ENCODE peak calls at places on chromosomes 4 and X, in seven cellular contexts. One of them, this sample, is unnamed.

GRCh38 chrX:153525451-153525850 is 8.0 kb downstream of the ATP2B3 start:
- DNase-seq in cardiac fibroblast: no peak
- DNase-seq in tibial artery: no peak
- DNase-seq in neural progenitor cell: no peak
- DNase-seq in ascending aorta: no peak
- DNase-seq in nephron progenitor cell: no peak
- DNase-seq in GM20000: no peak
- DNase-seq in this sample: no peak

GRCh38 chr4:149972407-149972806 is 105.8 kb upstream of the DCLK2 start:
- DNase-seq in cardiac fibroblast: no peak
- DNase-seq in tibial artery: no peak
- DNase-seq in neural progenitor cell: no peak
- DNase-seq in ascending aorta: no peak
- DNase-seq in nephron progenitor cell: no peak
- DNase-seq in GM20000: no peak
- DNase-seq in this sample: no peak

GRCh38 chr4:67451464-67451863 is 93.8 kb downstream of the CENPC start:
- DNase-seq in cardiac fibroblast: peak
- DNase-seq in tibial artery: no peak
- DNase-seq in neural progenitor cell: no peak
- DNase-seq in ascending aorta: no peak
- DNase-seq in nephron progenitor cell: no peak
- DNase-seq in GM20000: no peak
- DNase-seq in this sample: no peak

GRCh38 chrX:107562482-107562881 is 65.8 kb upstream of the PRPS1 start:
- DNase-seq in cardiac fibroblast: peak
- DNase-seq in tibial artery: no peak
- DNase-seq in neural progenitor cell: no peak
- DNase-seq in ascending aorta: no peak
- DNase-seq in nephron progenitor cell: no peak
- DNase-seq in GM20000: no peak
- DNase-seq in this sample: no peak

GRCh38 chr4:128658214-128658621 is 151.3 kb upstream of the JADE1 start:
- DNase-seq in cardiac fibroblast: peak
- DNase-seq in tibial artery: no peak
- DNase-seq in neural progenitor cell: no peak
- DNase-seq in ascending aorta: no peak
- DNase-seq in nephron progenitor cell: no peak
- DNase-seq in GM20000: no peak
- DNase-seq in this sample: no peak

GRCh38 chrX:138885886-138886285 is 174.4 kb upstream of the FGF13 start:
- DNase-seq in cardiac fibroblast: peak
- DNase-seq in tibial artery: no peak
- DNase-seq in neural progenitor cell: no peak
- DNase-seq in ascending aorta: no peak
- DNase-seq in nephron progenitor cell: no peak
- DNase-seq in GM20000: no peak
- DNase-seq in this sample: no peak

GRCh38 chr4:173747537-173748257 is 217.7 kb upstream of the HAND2 start:
- DNase-seq in cardiac fibroblast: no peak
- DNase-seq in tibial artery: no peak
- DNase-seq in neural progenitor cell: no peak
- DNase-seq in ascending aorta: no peak
- DNase-seq in nephron progenitor cell: no peak
- DNase-seq in GM20000: no peak
- DNase-seq in this sample: no peak

GRCh38 chr4:143625632-143626031 is 74.8 kb downstream of the FREM3 start:
- DNase-seq in cardiac fibroblast: no peak
- DNase-seq in tibial artery: no peak
- DNase-seq in neural progenitor cell: no peak
- DNase-seq in ascending aorta: no peak
- DNase-seq in nephron progenitor cell: no peak
- DNase-seq in GM20000: no peak
- DNase-seq in this sample: no peak

GRCh38 chrX:20711366-20711765 is 444.7 kb upstream of the RPS6KA3 start:
- DNase-seq in cardiac fibroblast: no peak
- DNase-seq in tibial artery: no peak
- DNase-seq in neural progenitor cell: no peak
- DNase-seq in ascending aorta: no peak
- DNase-seq in nephron progenitor cell: no peak
- DNase-seq in GM20000: no peak
- DNase-seq in this sample: no peak

GRCh38 chrX:131826572-131826971 is 196.5 kb upstream of the STK26 start:
- DNase-seq in cardiac fibroblast: no peak
- DNase-seq in tibial artery: no peak
- DNase-seq in neural progenitor cell: no peak
- DNase-seq in ascending aorta: no peak
- DNase-seq in nephron progenitor cell: no peak
- DNase-seq in GM20000: no peak
- DNase-seq in this sample: no peak

GRCh38 chr4:68963389-68963788 is 11.8 kb upstream of the UGT2A3 start:
- DNase-seq in cardiac fibroblast: no peak
- DNase-seq in tibial artery: no peak
- DNase-seq in neural progenitor cell: no peak
- DNase-seq in ascending aorta: no peak
- DNase-seq in nephron progenitor cell: no peak
- DNase-seq in GM20000: no peak
- DNase-seq in this sample: no peak

GRCh38 chr4:184415071-184415470 is 59.3 kb downstream of the IRF2 start:
- DNase-seq in cardiac fibroblast: no peak
- DNase-seq in tibial artery: no peak
- DNase-seq in neural progenitor cell: no peak
- DNase-seq in ascending aorta: no peak
- DNase-seq in nephron progenitor cell: no peak
- DNase-seq in GM20000: no peak
- DNase-seq in this sample: no peak

GRCh38 chr4:113146876-113147358 is 97.5 kb downstream of the ANK2 start:
- DNase-seq in cardiac fibroblast: peak
- DNase-seq in tibial artery: no peak
- DNase-seq in neural progenitor cell: no peak
- DNase-seq in ascending aorta: no peak
- DNase-seq in nephron progenitor cell: no peak
- DNase-seq in GM20000: peak
- DNase-seq in this sample: peak

GRCh38 chrX:154607370-154607769 is 11.7 kb downstream of the CTAG1B start:
- DNase-seq in cardiac fibroblast: no peak
- DNase-seq in tibial artery: no peak
- DNase-seq in neural progenitor cell: no peak
- DNase-seq in ascending aorta: no peak
- DNase-seq in nephron progenitor cell: no peak
- DNase-seq in GM20000: no peak
- DNase-seq in this sample: no peak

GRCh38 chrX:13449441-13449840 is 120.0 kb upstream of the EGFL6 start:
- DNase-seq in cardiac fibroblast: no peak
- DNase-seq in tibial artery: no peak
- DNase-seq in neural progenitor cell: no peak
- DNase-seq in ascending aorta: no peak
- DNase-seq in nephron progenitor cell: no peak
- DNase-seq in GM20000: no peak
- DNase-seq in this sample: no peak

GRCh38 chr4:29278580-29278979 is 1441.6 kb upstream of the PCDH7 start:
- DNase-seq in cardiac fibroblast: peak
- DNase-seq in tibial artery: no peak
- DNase-seq in neural progenitor cell: no peak
- DNase-seq in ascending aorta: no peak
- DNase-seq in nephron progenitor cell: no peak
- DNase-seq in GM20000: no peak
- DNase-seq in this sample: no peak

GRCh38 chrX:45505214-45505613 is 304.5 kb upstream of the DIPK2B start:
- DNase-seq in cardiac fibroblast: peak
- DNase-seq in tibial artery: no peak
- DNase-seq in neural progenitor cell: no peak
- DNase-seq in ascending aorta: no peak
- DNase-seq in nephron progenitor cell: no peak
- DNase-seq in GM20000: no peak
- DNase-seq in this sample: no peak

GRCh38 chr4:55125087-55125721 is at the start of gene KDR:
- DNase-seq in cardiac fibroblast: peak
- DNase-seq in tibial artery: peak
- DNase-seq in neural progenitor cell: peak
- DNase-seq in ascending aorta: no peak
- DNase-seq in nephron progenitor cell: peak
- DNase-seq in GM20000: no peak
- DNase-seq in this sample: no peak

GRCh38 chrX:140507982-140508305 is 3.1 kb upstream of the SOX3 start:
- DNase-seq in cardiac fibroblast: no peak
- DNase-seq in tibial artery: no peak
- DNase-seq in neural progenitor cell: peak
- DNase-seq in ascending aorta: no peak
- DNase-seq in nephron progenitor cell: peak
- DNase-seq in GM20000: no peak
- DNase-seq in this sample: no peak

GRCh38 chr4:48215977-48216376 is 53.7 kb downstream of the TEC start:
- DNase-seq in cardiac fibroblast: no peak
- DNase-seq in tibial artery: no peak
- DNase-seq in neural progenitor cell: no peak
- DNase-seq in ascending aorta: no peak
- DNase-seq in nephron progenitor cell: no peak
- DNase-seq in GM20000: no peak
- DNase-seq in this sample: no peak

GRCh38 chrX:150548684-150549083 is 19.7 kb upstream of the MTM1 start:
- DNase-seq in cardiac fibroblast: peak
- DNase-seq in tibial artery: no peak
- DNase-seq in neural progenitor cell: no peak
- DNase-seq in ascending aorta: no peak
- DNase-seq in nephron progenitor cell: no peak
- DNase-seq in GM20000: no peak
- DNase-seq in this sample: no peak

GRCh38 chrX:9724711-9725110 is 40.9 kb downstream of the GPR143 start:
- DNase-seq in cardiac fibroblast: peak
- DNase-seq in tibial artery: no peak
- DNase-seq in neural progenitor cell: no peak
- DNase-seq in ascending aorta: no peak
- DNase-seq in nephron progenitor cell: no peak
- DNase-seq in GM20000: no peak
- DNase-seq in this sample: no peak

GRCh38 chr4:47718691-47719090 is 119.2 kb downstream of the CORIN start:
- DNase-seq in cardiac fibroblast: peak
- DNase-seq in tibial artery: no peak
- DNase-seq in neural progenitor cell: no peak
- DNase-seq in ascending aorta: no peak
- DNase-seq in nephron progenitor cell: no peak
- DNase-seq in GM20000: no peak
- DNase-seq in this sample: no peak

GRCh38 chrX:1487401-1487800 is 34.7 kb upstream of the ASMTL start:
- DNase-seq in cardiac fibroblast: no peak
- DNase-seq in tibial artery: no peak
- DNase-seq in neural progenitor cell: no peak
- DNase-seq in ascending aorta: no peak
- DNase-seq in nephron progenitor cell: no peak
- DNase-seq in GM20000: no peak
- DNase-seq in this sample: no peak

GRCh38 chr4:32196950-32197688 is 1477.0 kb downstream of the PCDH7 start:
- DNase-seq in cardiac fibroblast: no peak
- DNase-seq in tibial artery: no peak
- DNase-seq in neural progenitor cell: no peak
- DNase-seq in ascending aorta: no peak
- DNase-seq in nephron progenitor cell: peak
- DNase-seq in GM20000: no peak
- DNase-seq in this sample: no peak

GRCh38 chr4:122798101-122798500 is 28.5 kb upstream of the FGF2 start:
- DNase-seq in cardiac fibroblast: peak
- DNase-seq in tibial artery: no peak
- DNase-seq in neural progenitor cell: peak
- DNase-seq in ascending aorta: no peak
- DNase-seq in nephron progenitor cell: no peak
- DNase-seq in GM20000: no peak
- DNase-seq in this sample: no peak

GRCh38 chr4:19693949-19694597 is 557.6 kb upstream of the SLIT2 start:
- DNase-seq in cardiac fibroblast: peak
- DNase-seq in tibial artery: no peak
- DNase-seq in neural progenitor cell: no peak
- DNase-seq in ascending aorta: no peak
- DNase-seq in nephron progenitor cell: peak
- DNase-seq in GM20000: no peak
- DNase-seq in this sample: no peak

GRCh38 chr4:7727727-7728126 is 211.9 kb downstream of the AFAP1 start:
- DNase-seq in cardiac fibroblast: peak
- DNase-seq in tibial artery: no peak
- DNase-seq in neural progenitor cell: no peak
- DNase-seq in ascending aorta: no peak
- DNase-seq in nephron progenitor cell: no peak
- DNase-seq in GM20000: no peak
- DNase-seq in this sample: no peak
- TF ChIP-seq CTCF in cardiac fibroblast: no peak
- TF ChIP-seq CTCF in tibial artery: no peak
- TF ChIP-seq CTCF in neural progenitor cell: no peak
- TF ChIP-seq CTCF in ascending aorta: no peak
- TF ChIP-seq CTCF in nephron progenitor cell: no peak
- TF ChIP-seq CTCF in GM20000: no peak
- TF ChIP-seq CTCF in this sample: no peak

GRCh38 chr4:154082760-154083530 is 294.1 kb upstream of the SFRP2 start:
- DNase-seq in cardiac fibroblast: peak
- DNase-seq in tibial artery: no peak
- DNase-seq in neural progenitor cell: peak
- DNase-seq in ascending aorta: no peak
- DNase-seq in nephron progenitor cell: no peak
- DNase-seq in GM20000: no peak
- DNase-seq in this sample: no peak
- TF ChIP-seq CTCF in cardiac fibroblast: peak
- TF ChIP-seq CTCF in tibial artery: no peak
- TF ChIP-seq CTCF in neural progenitor cell: peak
- TF ChIP-seq CTCF in ascending aorta: no peak
- TF ChIP-seq CTCF in nephron progenitor cell: peak
- TF ChIP-seq CTCF in GM20000: peak
- TF ChIP-seq CTCF in this sample: no peak

DNA sequence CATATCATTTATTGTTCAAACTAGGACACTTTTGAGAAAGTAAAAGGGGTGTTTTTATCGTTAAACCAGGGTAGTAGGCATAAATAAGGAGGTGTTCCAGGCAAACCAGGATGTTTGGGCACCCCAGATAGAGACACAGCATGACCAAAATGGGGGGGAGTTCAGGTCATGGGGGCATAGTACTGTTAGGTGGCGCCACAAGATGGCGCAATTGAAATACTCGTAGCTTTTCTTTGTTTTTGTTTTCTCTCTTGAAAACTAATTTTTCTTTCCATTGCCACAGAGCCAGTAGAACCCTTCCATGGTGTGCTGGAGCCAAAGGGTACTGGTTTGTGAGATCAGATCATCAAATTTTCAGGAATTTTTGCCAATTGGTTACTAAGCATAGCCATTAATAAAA is 283.4 kb downstream of the BCOR start:
- DNase-seq in cardiac fibroblast: peak
- DNase-seq in tibial artery: no peak
- DNase-seq in neural progenitor cell: no peak
- DNase-seq in ascending aorta: no peak
- DNase-seq in nephron progenitor cell: no peak
- DNase-seq in GM20000: peak
- DNase-seq in this sample: peak
- TF ChIP-seq CTCF in cardiac fibroblast: peak
- TF ChIP-seq CTCF in tibial artery: peak
- TF ChIP-seq CTCF in neural progenitor cell: peak
- TF ChIP-seq CTCF in ascending aorta: peak
- TF ChIP-seq CTCF in nephron progenitor cell: peak
- TF ChIP-seq CTCF in GM20000: peak
- TF ChIP-seq CTCF in this sample: peak

DNA sequence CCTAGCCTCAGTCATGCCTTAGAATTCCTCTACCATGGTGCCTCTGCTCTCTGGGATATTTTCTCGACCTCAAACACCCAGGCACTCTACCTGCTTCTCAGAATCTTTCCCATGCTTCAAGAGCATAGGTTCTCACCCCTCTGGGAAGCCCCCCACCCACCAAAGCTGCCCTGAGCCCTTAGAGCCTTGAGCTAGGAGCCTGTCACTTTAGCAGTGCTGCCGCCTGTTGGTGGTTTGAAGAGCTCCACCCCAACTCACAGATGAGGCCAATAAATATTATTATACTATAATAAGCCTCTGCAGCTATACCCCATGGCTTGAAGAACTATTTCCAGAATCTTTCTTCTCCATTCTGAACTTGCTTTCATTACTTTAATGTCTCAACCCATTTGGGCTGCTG is 109.7 kb downstream of the RTL5 start:
- DNase-seq in cardiac fibroblast: no peak
- DNase-seq in tibial artery: no peak
- DNase-seq in neural progenitor cell: peak
- DNase-seq in ascending aorta: no peak
- DNase-seq in nephron progenitor cell: no peak
- DNase-seq in GM20000: peak
- DNase-seq in this sample: peak
- TF ChIP-seq CTCF in cardiac fibroblast: peak
- TF ChIP-seq CTCF in tibial artery: no peak
- TF ChIP-seq CTCF in neural progenitor cell: peak
- TF ChIP-seq CTCF in ascending aorta: peak
- TF ChIP-seq CTCF in nephron progenitor cell: no peak
- TF ChIP-seq CTCF in GM20000: peak
- TF ChIP-seq CTCF in this sample: peak